ENCODE peak calls at places on chromosomes 6 and 20, in six cellular contexts. One of them, this sample, is unnamed.

GRCh38 chr6:27889628-27890315 is 22.4 kb downstream of the OR2B2 start:
- DNase-seq in IMR-90: no peak
- DNase-seq in H9: peak; percentile 60
- DNase-seq in H1: no peak
- DNase-seq in mesenchymal stem cell: peak; percentile 18
- DNase-seq in mesendoderm: peak; percentile 81
- DNase-seq in this sample: no peak

GRCh38 chr6:147941143-147941542 is 401.5 kb upstream of the SASH1 start:
- DNase-seq in IMR-90: no peak
- DNase-seq in H9: peak; percentile 31
- DNase-seq in H1: no peak
- DNase-seq in mesenchymal stem cell: no peak
- DNase-seq in mesendoderm: peak; percentile 61
- DNase-seq in this sample: no peak

GRCh38 chr6:112979830-112980229 is 632.7 kb downstream of the RFPL4B start:
- DNase-seq in IMR-90: no peak
- DNase-seq in H9: no peak
- DNase-seq in H1: no peak
- DNase-seq in mesenchymal stem cell: peak; percentile 32
- DNase-seq in mesendoderm: no peak
- DNase-seq in this sample: no peak

GRCh38 chr6:53382421-53382820 is 33.7 kb upstream of the ELOVL5 start:
- DNase-seq in IMR-90: no peak
- DNase-seq in H9: no peak
- DNase-seq in H1: no peak
- DNase-seq in mesenchymal stem cell: no peak
- DNase-seq in mesendoderm: no peak
- DNase-seq in this sample: no peak

GRCh38 chr6:33050013-33050800 is 23.2 kb downstream of the HLA-DPA1 start:
- DNase-seq in IMR-90: no peak
- DNase-seq in H9: no peak
- DNase-seq in H1: no peak
- DNase-seq in mesenchymal stem cell: no peak
- DNase-seq in mesendoderm: no peak
- DNase-seq in this sample: no peak

GRCh38 chr20:58598271-58599015 is 52.6 kb upstream of the STX16 start:
- DNase-seq in IMR-90: peak; percentile 69
- DNase-seq in H9: no peak
- DNase-seq in H1: no peak
- DNase-seq in mesenchymal stem cell: peak; percentile 13
- DNase-seq in mesendoderm: no peak
- DNase-seq in this sample: no peak

GRCh38 chr20:5784735-5785134 is 34.5 kb downstream of the SHLD1 start:
- DNase-seq in IMR-90: no peak
- DNase-seq in H9: no peak
- DNase-seq in H1: no peak
- DNase-seq in mesenchymal stem cell: no peak
- DNase-seq in mesendoderm: no peak
- DNase-seq in this sample: no peak

GRCh38 chr6:56699066-56699654 is 56.5 kb upstream of the DST start:
- DNase-seq in IMR-90: peak; percentile 53
- DNase-seq in H9: no peak
- DNase-seq in H1: no peak
- DNase-seq in mesenchymal stem cell: peak; percentile 56
- DNase-seq in mesendoderm: no peak
- DNase-seq in this sample: no peak

GRCh38 chr6:39818695-39819094 is 26.5 kb downstream of the DAAM2 start:
- DNase-seq in IMR-90: peak; percentile 24
- DNase-seq in H9: no peak
- DNase-seq in H1: no peak
- DNase-seq in mesenchymal stem cell: peak; percentile 71
- DNase-seq in mesendoderm: no peak
- DNase-seq in this sample: no peak

GRCh38 chr6:169906741-169907418 is 155.5 kb downstream of the ERMARD start:
- DNase-seq in IMR-90: no peak
- DNase-seq in H9: no peak
- DNase-seq in H1: no peak
- DNase-seq in mesenchymal stem cell: no peak
- DNase-seq in mesendoderm: no peak
- DNase-seq in this sample: no peak

GRCh38 chr20:63315982-63316491 is 23.1 kb downstream of the COL20A1 start:
- DNase-seq in IMR-90: no peak
- DNase-seq in H9: no peak
- DNase-seq in H1: no peak
- DNase-seq in mesenchymal stem cell: no peak
- DNase-seq in mesendoderm: no peak
- DNase-seq in this sample: no peak

GRCh38 chr20:62382306-62383198 is 4.4 kb upstream of the RPS21 start:
- DNase-seq in IMR-90: peak; percentile 70
- DNase-seq in H9: peak; percentile 93
- DNase-seq in H1: peak; percentile 95
- DNase-seq in mesenchymal stem cell: peak; percentile 83
- DNase-seq in mesendoderm: peak; percentile 91
- DNase-seq in this sample: peak; percentile 66

GRCh38 chr6:449486-450419 is 58.2 kb downstream of the IRF4 start:
- DNase-seq in IMR-90: no peak
- DNase-seq in H9: peak; percentile 18
- DNase-seq in H1: no peak
- DNase-seq in mesenchymal stem cell: no peak
- DNase-seq in mesendoderm: no peak
- DNase-seq in this sample: no peak

GRCh38 chr6:97726378-97726777 is 443.4 kb upstream of the MMS22L start:
- DNase-seq in IMR-90: no peak
- DNase-seq in H9: peak; percentile 39
- DNase-seq in H1: no peak
- DNase-seq in mesenchymal stem cell: no peak
- DNase-seq in mesendoderm: peak; percentile 62
- DNase-seq in this sample: no peak

GRCh38 chr6:22026160-22026678 is 270.6 kb downstream of the PRL start:
- DNase-seq in IMR-90: no peak
- DNase-seq in H9: no peak
- DNase-seq in H1: no peak
- DNase-seq in mesenchymal stem cell: no peak
- DNase-seq in mesendoderm: no peak
- DNase-seq in this sample: no peak

GRCh38 chr20:43515628-43516027 is 8.1 kb downstream of the L3MBTL1 start:
- DNase-seq in IMR-90: no peak
- DNase-seq in H9: no peak
- DNase-seq in H1: no peak
- DNase-seq in mesenchymal stem cell: no peak
- DNase-seq in mesendoderm: no peak
- DNase-seq in this sample: no peak

DNA sequence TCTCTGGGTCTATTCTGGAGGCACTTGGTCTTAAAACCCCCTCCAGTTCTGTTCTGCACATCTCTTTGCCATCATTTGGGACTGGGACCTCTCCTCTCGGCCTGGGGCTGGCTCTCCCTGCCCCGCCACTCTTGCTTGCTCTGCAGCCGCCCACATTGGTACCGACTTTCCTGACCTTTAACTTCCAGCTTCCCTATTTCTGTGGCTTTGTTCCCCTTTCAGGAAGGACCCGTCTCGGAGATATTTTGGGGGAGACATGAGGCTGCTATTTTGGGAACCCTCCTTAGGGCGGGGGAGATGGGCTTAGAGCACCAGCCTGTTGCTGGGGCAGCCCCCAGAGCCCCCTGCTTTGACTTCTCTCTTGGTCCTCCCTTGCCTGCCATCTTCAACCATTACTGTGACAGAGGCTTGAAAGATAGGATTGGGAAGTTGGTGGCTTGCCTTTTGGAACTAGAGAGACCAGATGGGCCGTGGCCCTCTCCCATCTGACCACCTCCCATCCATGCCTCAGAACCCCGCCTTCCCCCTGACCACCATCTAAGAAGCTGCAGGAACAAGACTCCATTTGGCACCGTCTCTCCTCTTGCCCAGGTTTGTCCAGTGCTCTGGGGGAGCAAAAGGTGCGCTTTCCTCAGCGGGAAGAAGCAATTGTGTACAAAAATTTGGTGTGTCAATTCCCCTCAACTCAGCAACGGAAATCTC is 914 bp downstream of the TREM2 start:
- DNase-seq in IMR-90: no peak
- DNase-seq in H9: no peak
- DNase-seq in H1: peak; percentile 20
- DNase-seq in mesenchymal stem cell: no peak
- DNase-seq in mesendoderm: no peak
- DNase-seq in this sample: no peak
- H2BK15ac ChIP-seq in IMR-90: no peak overlapping the region
- H2BK15ac ChIP-seq in H9: no peak overlapping the region
- H2BK15ac ChIP-seq in H1: no peak overlapping the region
- H2BK15ac ChIP-seq in mesenchymal stem cell: no peak overlapping the region
- H2BK15ac ChIP-seq in mesendoderm: no peak overlapping the region
- H2BK15ac ChIP-seq in this sample: no peak overlapping the region

DNA sequence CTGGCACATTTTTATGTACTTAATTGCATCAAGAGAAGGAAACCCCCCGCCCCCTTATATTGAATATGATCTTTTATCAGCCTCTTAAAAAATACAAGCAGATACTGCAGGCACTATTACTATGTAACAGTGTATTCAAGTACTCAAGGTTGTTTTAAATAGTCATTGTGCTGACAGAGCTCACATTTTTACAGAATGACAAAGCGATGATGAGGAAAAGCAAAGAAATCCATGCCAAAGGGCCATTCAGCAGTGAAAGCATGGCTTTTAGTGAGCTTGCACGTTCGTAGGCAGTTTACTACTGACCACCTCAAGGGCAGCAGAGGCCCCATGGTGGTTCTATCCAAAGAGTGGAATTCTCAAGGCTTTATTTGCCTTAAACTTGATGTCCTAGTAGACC is 146.8 kb downstream of the RPS12 start:
- DNase-seq in IMR-90: peak; percentile 92
- DNase-seq in H9: no peak
- DNase-seq in H1: no peak
- DNase-seq in mesenchymal stem cell: peak; percentile 55
- DNase-seq in mesendoderm: peak; percentile 32
- DNase-seq in this sample: no peak
- H2BK120ac ChIP-seq in IMR-90: no peak overlapping the region
- H2BK120ac ChIP-seq in H9: no peak overlapping the region
- H2BK120ac ChIP-seq in H1: no peak overlapping the region
- H2BK120ac ChIP-seq in mesenchymal stem cell: no peak overlapping the region
- H2BK120ac ChIP-seq in mesendoderm: no peak overlapping the region
- H2BK120ac ChIP-seq in this sample: no peak overlapping the region

DNA sequence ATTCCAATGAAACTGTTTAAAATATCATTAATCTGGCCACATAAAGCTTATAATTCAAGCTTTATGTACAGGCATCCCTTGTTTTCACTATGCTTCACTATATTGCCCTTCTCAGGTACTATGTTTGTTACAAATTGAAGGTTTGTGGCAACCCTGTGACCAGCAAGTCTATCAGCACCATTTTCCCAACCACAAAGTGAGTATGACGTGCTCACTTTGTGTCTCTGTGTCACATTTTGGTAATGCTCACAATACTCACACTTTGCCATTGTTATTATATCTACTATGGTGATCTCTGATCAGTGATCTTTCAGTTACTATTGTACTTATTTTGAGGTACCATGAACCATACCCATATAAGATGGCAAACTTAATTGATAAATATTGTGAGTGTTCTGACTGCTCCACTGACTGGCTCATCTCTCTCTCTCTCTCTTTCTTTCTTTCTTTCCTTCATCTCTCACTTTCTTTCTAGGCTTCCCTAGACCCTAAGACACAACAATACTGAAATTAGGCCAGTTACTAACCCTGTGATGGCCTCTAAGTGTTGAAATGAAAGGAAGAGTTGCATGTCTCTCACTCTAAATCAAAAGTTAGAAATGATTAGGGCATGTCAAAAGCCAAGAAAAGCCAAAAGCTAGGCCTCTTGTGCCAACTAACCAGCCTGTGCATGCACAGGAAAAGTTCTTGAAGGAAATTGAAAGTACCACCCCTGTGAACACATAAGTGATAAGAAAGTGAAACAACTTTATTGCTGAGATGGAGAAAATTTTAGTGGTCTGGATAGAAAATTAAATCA is 227.9 kb downstream of the BCAS1 start:
- DNase-seq in IMR-90: no peak
- DNase-seq in H9: no peak
- DNase-seq in H1: no peak
- DNase-seq in mesenchymal stem cell: no peak
- DNase-seq in mesendoderm: no peak
- DNase-seq in this sample: no peak
- H3K9ac ChIP-seq in IMR-90: no peak overlapping the region
- H3K9ac ChIP-seq in H9: no peak overlapping the region
- H3K9ac ChIP-seq in H1: no peak overlapping the region
- H3K9ac ChIP-seq in mesenchymal stem cell: no peak overlapping the region
- H3K9ac ChIP-seq in mesendoderm: no peak overlapping the region
- H3K9ac ChIP-seq in this sample: no peak overlapping the region

GRCh38 chr20:8527998-8528397 is 395.9 kb downstream of the PLCB1 start:
- DNase-seq in IMR-90: peak; percentile 95
- DNase-seq in H9: no peak
- DNase-seq in H1: no peak
- DNase-seq in mesenchymal stem cell: peak; percentile 48
- DNase-seq in mesendoderm: no peak
- DNase-seq in this sample: no peak

GRCh38 chr20:8522191-8522590 is 390.1 kb downstream of the PLCB1 start:
- DNase-seq in IMR-90: no peak
- DNase-seq in H9: no peak
- DNase-seq in H1: no peak
- DNase-seq in mesenchymal stem cell: no peak
- DNase-seq in mesendoderm: no peak
- DNase-seq in this sample: no peak

GRCh38 chr20:8519887-8520286 is 387.8 kb downstream of the PLCB1 start:
- DNase-seq in IMR-90: no peak
- DNase-seq in H9: no peak
- DNase-seq in H1: no peak
- DNase-seq in mesenchymal stem cell: no peak
- DNase-seq in mesendoderm: peak; percentile 69
- DNase-seq in this sample: no peak

GRCh38 chr20:8523684-8524083 is 391.6 kb downstream of the PLCB1 start:
- DNase-seq in IMR-90: peak; percentile 8
- DNase-seq in H9: no peak
- DNase-seq in H1: no peak
- DNase-seq in mesenchymal stem cell: no peak
- DNase-seq in mesendoderm: peak; percentile 40
- DNase-seq in this sample: no peak

GRCh38 chr20:8524716-8525343 is 392.8 kb downstream of the PLCB1 start:
- DNase-seq in IMR-90: no peak
- DNase-seq in H9: no peak
- DNase-seq in H1: no peak
- DNase-seq in mesenchymal stem cell: no peak
- DNase-seq in mesendoderm: peak; percentile 30
- DNase-seq in this sample: no peak
- H2BK15ac ChIP-seq in IMR-90: no peak overlapping the region
- H2BK15ac ChIP-seq in H9: no peak overlapping the region
- H2BK15ac ChIP-seq in H1: no peak overlapping the region
- H2BK15ac ChIP-seq in mesenchymal stem cell: no peak overlapping the region
- H2BK15ac ChIP-seq in mesendoderm: no peak overlapping the region
- H2BK15ac ChIP-seq in this sample: no peak overlapping the region

GRCh38 chr6:139135578-139136545 is 982 bp downstream of the HECA start:
- DNase-seq in IMR-90: peak; percentile 11
- DNase-seq in H9: no peak
- DNase-seq in H1: peak; percentile 54
- DNase-seq in mesenchymal stem cell: peak; percentile 43
- DNase-seq in mesendoderm: peak; percentile 45
- DNase-seq in this sample: no peak
- H2BK120ac ChIP-seq in IMR-90: peak overlapping the region; percentile 62
- H2BK120ac ChIP-seq in H9: no peak overlapping the region
- H2BK120ac ChIP-seq in H1: no peak overlapping the region
- H2BK120ac ChIP-seq in mesenchymal stem cell: peak overlapping the region; percentile 73
- H2BK120ac ChIP-seq in mesendoderm: no peak overlapping the region
- H2BK120ac ChIP-seq in this sample: peak overlapping the region; percentile 72